ENCODE peak calls at places on chromosomes 7 and 10, in ten cellular contexts. One of them, this sample, is unnamed.

GRCh38 chr10:128047337-128047736 is 78.9 kb downstream of the MKI67 start:
- DNase-seq in heart left ventricle: peak
- DNase-seq in pancreas: no peak
- DNase-seq in tibial artery: peak
- DNase-seq in ascending aorta: peak
- DNase-seq in SK-N-SH: no peak
- DNase-seq in brain microvascular endothelial cell: peak
- DNase-seq in dorsolateral prefrontal cortex: no peak
- DNase-seq in Calu3: peak
- DNase-seq in lower lobe of right lung: peak
- DNase-seq in this sample: peak

GRCh38 chr7:95335093-95335492 is 10.8 kb upstream of the PON1 start:
- DNase-seq in brain microvascular endothelial cell: peak
- DNase-seq in tibial artery: no peak
- DNase-seq in lower lobe of right lung: no peak
- DNase-seq in ascending aorta: no peak
- DNase-seq in Calu3: no peak
- DNase-seq in pancreas: no peak
- DNase-seq in SK-N-SH: no peak
- DNase-seq in dorsolateral prefrontal cortex: no peak
- DNase-seq in heart left ventricle: no peak
- DNase-seq in this sample: no peak

GRCh38 chr10:20688797-20689544 is 208.1 kb downstream of the NEBL start:
- DNase-seq in lower lobe of right lung: no peak
- DNase-seq in heart left ventricle: peak
- DNase-seq in Calu3: no peak
- DNase-seq in SK-N-SH: no peak
- DNase-seq in brain microvascular endothelial cell: no peak
- DNase-seq in dorsolateral prefrontal cortex: no peak
- DNase-seq in tibial artery: no peak
- DNase-seq in ascending aorta: no peak
- DNase-seq in pancreas: no peak
- DNase-seq in this sample: no peak

GRCh38 chr10:99834410-99834809 is 52.0 kb downstream of the ABCC2 start:
- DNase-seq in lower lobe of right lung: no peak
- DNase-seq in tibial artery: no peak
- DNase-seq in pancreas: no peak
- DNase-seq in ascending aorta: no peak
- DNase-seq in dorsolateral prefrontal cortex: no peak
- DNase-seq in SK-N-SH: no peak
- DNase-seq in Calu3: no peak
- DNase-seq in brain microvascular endothelial cell: peak
- DNase-seq in heart left ventricle: no peak
- DNase-seq in this sample: no peak

GRCh38 chr10:69911571-69912528 is 110.1 kb downstream of the COL13A1 start:
- DNase-seq in heart left ventricle: no peak
- DNase-seq in dorsolateral prefrontal cortex: no peak
- DNase-seq in ascending aorta: peak
- DNase-seq in SK-N-SH: no peak
- DNase-seq in tibial artery: peak
- DNase-seq in pancreas: no peak
- DNase-seq in Calu3: no peak
- DNase-seq in lower lobe of right lung: no peak
- DNase-seq in brain microvascular endothelial cell: no peak
- DNase-seq in this sample: no peak

GRCh38 chr7:46160861-46161260 is 239.8 kb upstream of the IGFBP3 start:
- DNase-seq in SK-N-SH: no peak
- DNase-seq in Calu3: no peak
- DNase-seq in pancreas: no peak
- DNase-seq in brain microvascular endothelial cell: no peak
- DNase-seq in dorsolateral prefrontal cortex: no peak
- DNase-seq in ascending aorta: no peak
- DNase-seq in heart left ventricle: no peak
- DNase-seq in tibial artery: no peak
- DNase-seq in lower lobe of right lung: no peak
- DNase-seq in this sample: no peak

GRCh38 chr10:68550747-68551411 is 9.3 kb upstream of the TET1 start:
- DNase-seq in lower lobe of right lung: no peak
- DNase-seq in brain microvascular endothelial cell: peak
- DNase-seq in pancreas: peak
- DNase-seq in Calu3: peak
- DNase-seq in SK-N-SH: peak
- DNase-seq in tibial artery: peak
- DNase-seq in dorsolateral prefrontal cortex: no peak
- DNase-seq in ascending aorta: no peak
- DNase-seq in heart left ventricle: peak
- DNase-seq in this sample: no peak

GRCh38 chr7:139842414-139843210 is 13.5 kb downstream of the TBXAS1 start:
- DNase-seq in brain microvascular endothelial cell: peak
- DNase-seq in SK-N-SH: no peak
- DNase-seq in lower lobe of right lung: no peak
- DNase-seq in heart left ventricle: no peak
- DNase-seq in tibial artery: no peak
- DNase-seq in pancreas: no peak
- DNase-seq in dorsolateral prefrontal cortex: no peak
- DNase-seq in Calu3: no peak
- DNase-seq in ascending aorta: no peak
- DNase-seq in this sample: no peak

GRCh38 chr10:77320852-77321496 is 316.6 kb downstream of the KCNMA1 start:
- DNase-seq in heart left ventricle: no peak
- DNase-seq in SK-N-SH: no peak
- DNase-seq in lower lobe of right lung: no peak
- DNase-seq in brain microvascular endothelial cell: peak
- DNase-seq in Calu3: no peak
- DNase-seq in ascending aorta: no peak
- DNase-seq in pancreas: no peak
- DNase-seq in tibial artery: no peak
- DNase-seq in dorsolateral prefrontal cortex: no peak
- DNase-seq in this sample: no peak

GRCh38 chr10:580796-581195 is 108.7 kb downstream of the DIP2C start:
- DNase-seq in heart left ventricle: no peak
- DNase-seq in brain microvascular endothelial cell: peak
- DNase-seq in pancreas: no peak
- DNase-seq in tibial artery: peak
- DNase-seq in Calu3: no peak
- DNase-seq in lower lobe of right lung: no peak
- DNase-seq in dorsolateral prefrontal cortex: peak
- DNase-seq in ascending aorta: no peak
- DNase-seq in SK-N-SH: no peak
- DNase-seq in this sample: no peak

GRCh38 chr10:51960494-51960895 is 261.1 kb upstream of the CSTF2T start:
- DNase-seq in Calu3: peak
- DNase-seq in brain microvascular endothelial cell: peak
- DNase-seq in SK-N-SH: peak
- DNase-seq in ascending aorta: no peak
- DNase-seq in pancreas: no peak
- DNase-seq in lower lobe of right lung: no peak
- DNase-seq in dorsolateral prefrontal cortex: no peak
- DNase-seq in heart left ventricle: no peak
- DNase-seq in tibial artery: no peak
- DNase-seq in this sample: no peak
- TF ChIP-seq CTCF in Calu3: no peak
- TF ChIP-seq CTCF in brain microvascular endothelial cell: peak
- TF ChIP-seq CTCF in SK-N-SH: peak
- TF ChIP-seq CTCF in ascending aorta: peak
- TF ChIP-seq CTCF in pancreas: peak
- TF ChIP-seq CTCF in lower lobe of right lung: peak
- TF ChIP-seq CTCF in dorsolateral prefrontal cortex: peak
- TF ChIP-seq CTCF in heart left ventricle: peak
- TF ChIP-seq CTCF in tibial artery: peak
- TF ChIP-seq CTCF in this sample: peak

GRCh38 chr7:26843696-26844095 is 20.7 kb downstream of the SKAP2 start:
- DNase-seq in Calu3: no peak
- DNase-seq in heart left ventricle: no peak
- DNase-seq in tibial artery: no peak
- DNase-seq in lower lobe of right lung: no peak
- DNase-seq in ascending aorta: no peak
- DNase-seq in SK-N-SH: no peak
- DNase-seq in brain microvascular endothelial cell: no peak
- DNase-seq in pancreas: no peak
- DNase-seq in dorsolateral prefrontal cortex: no peak
- DNase-seq in this sample: no peak
- TF ChIP-seq CTCF in Calu3: no peak
- TF ChIP-seq CTCF in heart left ventricle: no peak
- TF ChIP-seq CTCF in tibial artery: no peak
- TF ChIP-seq CTCF in lower lobe of right lung: no peak
- TF ChIP-seq CTCF in ascending aorta: no peak
- TF ChIP-seq CTCF in SK-N-SH: peak
- TF ChIP-seq CTCF in brain microvascular endothelial cell: peak
- TF ChIP-seq CTCF in pancreas: no peak
- TF ChIP-seq CTCF in dorsolateral prefrontal cortex: no peak
- TF ChIP-seq CTCF in this sample: no peak

GRCh38 chr10:93680414-93681047 is 21.9 kb downstream of the FRA10AC1 start:
- DNase-seq in Calu3: no peak
- DNase-seq in tibial artery: no peak
- DNase-seq in pancreas: no peak
- DNase-seq in heart left ventricle: no peak
- DNase-seq in SK-N-SH: peak
- DNase-seq in dorsolateral prefrontal cortex: no peak
- DNase-seq in brain microvascular endothelial cell: peak
- DNase-seq in lower lobe of right lung: no peak
- DNase-seq in ascending aorta: no peak
- DNase-seq in this sample: no peak
- TF ChIP-seq CTCF in Calu3: peak
- TF ChIP-seq CTCF in tibial artery: peak
- TF ChIP-seq CTCF in pancreas: no peak
- TF ChIP-seq CTCF in heart left ventricle: peak
- TF ChIP-seq CTCF in SK-N-SH: peak
- TF ChIP-seq CTCF in dorsolateral prefrontal cortex: peak
- TF ChIP-seq CTCF in brain microvascular endothelial cell: peak
- TF ChIP-seq CTCF in lower lobe of right lung: no peak
- TF ChIP-seq CTCF in ascending aorta: peak
- TF ChIP-seq CTCF in this sample: peak

GRCh38 chr10:103711351-103711994 is 143.9 kb downstream of the SH3PXD2A start:
- DNase-seq in heart left ventricle: no peak
- DNase-seq in lower lobe of right lung: no peak
- DNase-seq in ascending aorta: no peak
- DNase-seq in dorsolateral prefrontal cortex: no peak
- DNase-seq in tibial artery: no peak
- DNase-seq in SK-N-SH: no peak
- DNase-seq in Calu3: no peak
- DNase-seq in brain microvascular endothelial cell: no peak
- DNase-seq in pancreas: no peak
- DNase-seq in this sample: no peak
- TF ChIP-seq CTCF in heart left ventricle: no peak
- TF ChIP-seq CTCF in lower lobe of right lung: peak
- TF ChIP-seq CTCF in ascending aorta: peak
- TF ChIP-seq CTCF in dorsolateral prefrontal cortex: peak
- TF ChIP-seq CTCF in tibial artery: no peak
- TF ChIP-seq CTCF in SK-N-SH: peak
- TF ChIP-seq CTCF in Calu3: peak
- TF ChIP-seq CTCF in brain microvascular endothelial cell: peak
- TF ChIP-seq CTCF in pancreas: no peak
- TF ChIP-seq CTCF in this sample: no peak

GRCh38 chr10:102813017-102813541 is 24.1 kb downstream of the CYP17A1 start:
- DNase-seq in dorsolateral prefrontal cortex: no peak
- DNase-seq in Calu3: no peak
- DNase-seq in SK-N-SH: no peak
- DNase-seq in tibial artery: no peak
- DNase-seq in lower lobe of right lung: no peak
- DNase-seq in brain microvascular endothelial cell: no peak
- DNase-seq in ascending aorta: no peak
- DNase-seq in pancreas: no peak
- DNase-seq in heart left ventricle: no peak
- DNase-seq in this sample: no peak

GRCh38 chr10:102813734-102814455 is 23.3 kb downstream of the CYP17A1 start:
- DNase-seq in Calu3: no peak
- DNase-seq in dorsolateral prefrontal cortex: no peak
- DNase-seq in pancreas: no peak
- DNase-seq in lower lobe of right lung: no peak
- DNase-seq in SK-N-SH: no peak
- DNase-seq in brain microvascular endothelial cell: peak
- DNase-seq in ascending aorta: no peak
- DNase-seq in heart left ventricle: no peak
- DNase-seq in tibial artery: peak
- DNase-seq in this sample: no peak

GRCh38 chr10:102814456-102814871 is 22.7 kb downstream of the CYP17A1 start:
- DNase-seq in brain microvascular endothelial cell: peak
- DNase-seq in heart left ventricle: peak
- DNase-seq in dorsolateral prefrontal cortex: no peak
- DNase-seq in pancreas: no peak
- DNase-seq in Calu3: no peak
- DNase-seq in tibial artery: no peak
- DNase-seq in ascending aorta: no peak
- DNase-seq in lower lobe of right lung: no peak
- DNase-seq in SK-N-SH: no peak
- DNase-seq in this sample: no peak

GRCh38 chr10:102815790-102816549 is 21.2 kb downstream of the CYP17A1 start:
- DNase-seq in tibial artery: peak
- DNase-seq in pancreas: no peak
- DNase-seq in brain microvascular endothelial cell: peak
- DNase-seq in ascending aorta: peak
- DNase-seq in lower lobe of right lung: peak
- DNase-seq in dorsolateral prefrontal cortex: no peak
- DNase-seq in Calu3: no peak
- DNase-seq in heart left ventricle: peak
- DNase-seq in SK-N-SH: no peak
- DNase-seq in this sample: peak

DNA sequence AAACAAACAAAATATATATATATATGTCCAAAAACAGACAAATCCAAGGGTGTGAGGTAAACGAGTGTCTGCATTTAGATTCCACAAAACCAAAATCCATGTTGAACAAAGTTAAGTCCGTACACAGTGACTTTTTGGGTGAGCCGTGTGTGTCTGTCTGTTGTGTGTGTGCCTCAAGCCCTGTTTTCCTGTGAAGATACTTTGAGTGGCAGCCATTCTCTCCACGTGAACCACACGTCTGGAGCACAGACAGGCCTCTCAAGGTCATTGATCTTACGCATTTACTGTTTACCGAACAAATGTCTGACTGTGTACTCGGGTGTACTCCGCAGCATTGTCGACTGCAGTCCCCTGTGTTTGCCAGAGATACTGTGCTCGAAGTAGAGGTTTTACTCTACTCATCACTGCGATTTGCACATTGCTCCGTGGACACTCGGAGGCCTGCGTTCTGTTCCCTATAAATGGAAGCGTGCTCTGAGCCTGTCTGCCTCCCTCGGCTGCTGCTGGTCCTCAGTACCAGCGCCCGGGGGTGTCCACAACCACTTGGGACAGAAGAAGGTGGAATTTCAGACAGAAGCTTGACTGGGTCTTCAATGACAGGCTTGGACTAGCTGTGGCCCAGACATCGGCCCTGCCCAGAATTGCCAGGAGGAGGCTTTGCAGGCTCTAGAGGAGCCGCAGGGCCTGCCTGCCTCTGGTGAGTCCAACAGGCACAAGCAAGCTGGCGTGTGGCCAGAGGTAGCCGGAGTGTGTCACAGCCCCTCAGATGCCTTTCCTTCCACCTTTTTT is 22.1 kb downstream of the CYP17A1 start:
- DNase-seq in pancreas: peak
- DNase-seq in tibial artery: peak
- DNase-seq in dorsolateral prefrontal cortex: no peak
- DNase-seq in heart left ventricle: peak
- DNase-seq in ascending aorta: peak
- DNase-seq in Calu3: no peak
- DNase-seq in brain microvascular endothelial cell: peak
- DNase-seq in SK-N-SH: peak
- DNase-seq in lower lobe of right lung: peak
- DNase-seq in this sample: peak
- TF ChIP-seq CTCF in pancreas: no peak
- TF ChIP-seq CTCF in tibial artery: peak
- TF ChIP-seq CTCF in dorsolateral prefrontal cortex: no peak
- TF ChIP-seq CTCF in heart left ventricle: no peak
- TF ChIP-seq CTCF in ascending aorta: no peak
- TF ChIP-seq CTCF in Calu3: no peak
- TF ChIP-seq CTCF in brain microvascular endothelial cell: no peak
- TF ChIP-seq CTCF in SK-N-SH: no peak
- TF ChIP-seq CTCF in lower lobe of right lung: no peak
- TF ChIP-seq CTCF in this sample: no peak